ENCODE peak calls at places on chromosomes 5 and 9, in four cellular contexts. One of them, this sample, is unnamed.

GRCh38 chr5:96572864-96573512 is 89.2 kb upstream of the CAST start:
- DNase-seq in GM12878: no peak
- DNase-seq in HL-60: no peak
- DNase-seq in K562: no peak
- DNase-seq in this sample: no peak

GRCh38 chr9:5762421-5762820 is 70.5 kb downstream of the ERMP1 start:
- DNase-seq in K562: no peak
- DNase-seq in GM12878: no peak
- DNase-seq in HL-60: no peak
- DNase-seq in this sample: no peak

GRCh38 chr9:89021154-89021803 is 30.0 kb downstream of the S1PR3 start:
- DNase-seq in K562: no peak
- DNase-seq in GM12878: no peak
- DNase-seq in HL-60: no peak
- DNase-seq in this sample: no peak

GRCh38 chr9:97983524-97984187 is 515 bp downstream of the ANP32B start:
- DNase-seq in HL-60: no peak
- DNase-seq in GM12878: no peak
- DNase-seq in K562: peak
- DNase-seq in this sample: peak

GRCh38 chr5:104418056-104418455 is 855.5 kb upstream of the NUDT12 start:
- DNase-seq in HL-60: no peak
- DNase-seq in GM12878: no peak
- DNase-seq in K562: no peak
- DNase-seq in this sample: no peak

GRCh38 chr5:2697446-2698200 is 53.9 kb downstream of the IRX2 start:
- DNase-seq in HL-60: no peak
- DNase-seq in GM12878: no peak
- DNase-seq in K562: peak
- DNase-seq in this sample: no peak

GRCh38 chr9:111851536-111851935 is 45.1 kb upstream of the UGCG start:
- DNase-seq in GM12878: no peak
- DNase-seq in HL-60: no peak
- DNase-seq in K562: no peak
- DNase-seq in this sample: no peak

GRCh38 chr5:133918316-133918715 is 50.1 kb downstream of the C5orf15 start:
- DNase-seq in GM12878: no peak
- DNase-seq in K562: no peak
- DNase-seq in HL-60: no peak
- DNase-seq in this sample: no peak

GRCh38 chr5:131441184-131441583 is 177.3 kb downstream of the CDC42SE2 start:
- DNase-seq in GM12878: no peak
- DNase-seq in K562: no peak
- DNase-seq in HL-60: no peak
- DNase-seq in this sample: no peak

GRCh38 chr9:86096382-86096781 is 3.0 kb downstream of the GOLM1 start:
- DNase-seq in GM12878: no peak
- DNase-seq in HL-60: no peak
- DNase-seq in K562: no peak
- DNase-seq in this sample: no peak

GRCh38 chr9:37293664-37294524 is 128.6 kb upstream of the GRHPR start:
- DNase-seq in HL-60: no peak
- DNase-seq in GM12878: peak
- DNase-seq in K562: no peak
- DNase-seq in this sample: no peak
- TF ChIP-seq SPI1 in HL-60: no peak
- TF ChIP-seq SPI1 in GM12878: no peak
- TF ChIP-seq SPI1 in K562: no peak
- TF ChIP-seq SPI1 in this sample: no peak

DNA sequence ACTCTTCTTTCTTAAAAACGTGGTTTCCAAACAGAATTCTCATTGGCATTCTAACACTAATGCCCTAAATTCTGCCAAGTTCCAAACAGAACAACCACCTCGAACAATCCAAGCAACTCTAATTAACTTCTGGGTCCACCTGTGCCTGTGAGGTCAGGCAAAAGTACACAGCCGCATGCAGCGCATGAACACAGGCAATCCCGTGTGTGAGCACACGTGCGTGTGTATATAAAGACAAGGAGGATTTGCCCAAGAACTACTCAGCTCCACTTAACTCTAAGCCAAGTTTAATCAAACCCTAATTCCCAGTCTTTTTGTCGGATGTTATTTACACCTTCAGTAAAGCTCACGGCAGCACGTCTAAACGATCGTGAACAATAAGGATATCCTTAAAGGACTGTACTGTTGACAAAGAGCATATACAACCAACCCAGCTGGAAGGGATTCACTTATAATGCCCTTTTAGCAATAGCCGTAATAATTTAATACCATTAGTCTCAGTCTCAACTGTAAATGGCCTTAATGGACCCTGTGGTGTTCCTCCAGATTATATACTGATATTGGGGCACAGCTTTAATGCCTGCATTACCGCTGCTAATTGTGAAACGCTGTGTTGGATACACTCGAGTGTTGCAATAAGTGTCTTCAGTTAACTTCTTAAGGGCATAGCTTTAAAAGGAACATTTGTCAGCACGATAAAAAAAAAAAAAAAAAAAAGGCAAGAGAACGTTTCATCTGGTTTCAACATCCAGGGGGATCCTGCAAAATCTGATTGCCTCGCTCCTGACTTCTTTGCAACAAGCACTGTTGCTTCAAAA is 78.1 kb downstream of the EBF1 start:
- DNase-seq in HL-60: peak
- DNase-seq in GM12878: no peak
- DNase-seq in K562: no peak
- DNase-seq in this sample: no peak
- TF ChIP-seq SPI1 in HL-60: no peak
- TF ChIP-seq SPI1 in GM12878: no peak
- TF ChIP-seq SPI1 in K562: no peak
- TF ChIP-seq SPI1 in this sample: no peak

GRCh38 chr5:87536365-87536764 is 123.6 kb upstream of the CCNH start:
- DNase-seq in K562: no peak
- DNase-seq in GM12878: no peak
- DNase-seq in HL-60: no peak
- DNase-seq in this sample: no peak
- TF ChIP-seq SPI1 in K562: no peak
- TF ChIP-seq SPI1 in GM12878: no peak
- TF ChIP-seq SPI1 in HL-60: no peak
- TF ChIP-seq SPI1 in this sample: no peak

GRCh38 chr9:112861638-112862555 is 28.8 kb downstream of the SLC46A2 start:
- DNase-seq in K562: no peak
- DNase-seq in GM12878: no peak
- DNase-seq in HL-60: peak
- DNase-seq in this sample: no peak

GRCh38 chr9:112863781-112864180 is 26.9 kb downstream of the SLC46A2 start:
- DNase-seq in GM12878: no peak
- DNase-seq in K562: no peak
- DNase-seq in HL-60: no peak
- DNase-seq in this sample: no peak

GRCh38 chr9:112864982-112865381 is 25.7 kb downstream of the SLC46A2 start:
- DNase-seq in K562: no peak
- DNase-seq in GM12878: no peak
- DNase-seq in HL-60: no peak
- DNase-seq in this sample: no peak

GRCh38 chr9:112864413-112864812 is 26.3 kb downstream of the SLC46A2 start:
- DNase-seq in HL-60: no peak
- DNase-seq in GM12878: no peak
- DNase-seq in K562: no peak
- DNase-seq in this sample: no peak

GRCh38 chr9:112863214-112863613 is 27.5 kb downstream of the SLC46A2 start:
- DNase-seq in K562: no peak
- DNase-seq in HL-60: peak
- DNase-seq in GM12878: no peak
- DNase-seq in this sample: no peak
- TF ChIP-seq SPI1 in K562: no peak
- TF ChIP-seq SPI1 in HL-60: peak
- TF ChIP-seq SPI1 in GM12878: no peak
- TF ChIP-seq SPI1 in this sample: peak

GRCh38 chr5:10471672-10472071 is 30.0 kb downstream of the ROPN1L start:
- DNase-seq in K562: no peak
- DNase-seq in GM12878: no peak
- DNase-seq in HL-60: no peak
- DNase-seq in this sample: no peak
- TF ChIP-seq SPI1 in K562: no peak
- TF ChIP-seq SPI1 in GM12878: no peak
- TF ChIP-seq SPI1 in HL-60: no peak
- TF ChIP-seq SPI1 in this sample: no peak

GRCh38 chr5:59814563-59814872 is 79.0 kb downstream of the PDE4D start:
- DNase-seq in K562: no peak
- DNase-seq in HL-60: no peak
- DNase-seq in GM12878: no peak
- DNase-seq in this sample: no peak

GRCh38 chr5:59816901-59817300 is 76.6 kb downstream of the PDE4D start:
- DNase-seq in K562: no peak
- DNase-seq in HL-60: no peak
- DNase-seq in GM12878: no peak
- DNase-seq in this sample: no peak

GRCh38 chr5:59810041-59810440 is 83.5 kb downstream of the PDE4D start:
- DNase-seq in HL-60: no peak
- DNase-seq in K562: peak
- DNase-seq in GM12878: no peak
- DNase-seq in this sample: no peak

GRCh38 chr5:59817536-59817935 is 76.0 kb downstream of the PDE4D start:
- DNase-seq in K562: no peak
- DNase-seq in GM12878: no peak
- DNase-seq in HL-60: no peak
- DNase-seq in this sample: no peak

GRCh38 chr5:59813761-59814562 is 79.6 kb downstream of the PDE4D start:
- DNase-seq in K562: peak
- DNase-seq in GM12878: no peak
- DNase-seq in HL-60: peak
- DNase-seq in this sample: no peak
- TF ChIP-seq SPI1 in K562: no peak
- TF ChIP-seq SPI1 in GM12878: no peak
- TF ChIP-seq SPI1 in HL-60: peak
- TF ChIP-seq SPI1 in this sample: no peak